ENCODE peak calls at places on chromosomes 13 and 19, in eight cellular contexts. N is stomach, U is SK-N-MC, F is spleen, G is upper lobe of left lung, V is K562, R is HCT116, S is GM23338. B is an unnamed sample.

GRCh38 chr19:57068326-57068725 is 51.5 kb upstream of the USP29 start:
- DNase-seq in N (no peak), U (no peak), F (no peak), G (no peak), V (no peak), R (no peak), S (no peak), B (no peak)

GRCh38 chr13:67052550-67053237 is 177.4 kb downstream of the PCDH9 start:
- DNase-seq in N (no peak), U (no peak), F (no peak), G (no peak), V (no peak), R (no peak), S (peak; percentile 29), B (no peak)

GRCh38 chr13:24700539-24700938 is 20.3 kb downstream of the ATP12A start:
- DNase-seq in N (no peak), U (no peak), F (no peak), G (no peak), V (no peak), R (no peak), S (no peak), B (no peak)

GRCh38 chr19:46860846-46861690 is at the start of gene ARHGAP35:
- DNase-seq in N (no peak), U (no peak), F (peak; percentile 93), G (peak; percentile 94), V (peak; percentile 92), R (no peak), S (peak; percentile 75), B (no peak)

GRCh38 chr13:97222934-97223710 is 989 bp downstream of the MBNL2 start:
- DNase-seq in N (no peak), U (peak; percentile 47), F (no peak), G (no peak), V (no peak), R (no peak), S (peak; percentile 49), B (no peak)

GRCh38 chr19:16185925-16186234 is 670 bp downstream of the FAM32A start:
- DNase-seq in N (no peak), U (no peak), F (no peak), G (no peak), V (no peak), R (no peak), S (no peak), B (no peak)

GRCh38 chr19:4908781-4909171 is 525 bp upstream of the UHRF1 start:
- DNase-seq in N (no peak), U (no peak), F (no peak), G (no peak), V (no peak), R (no peak), S (no peak), B (no peak)

GRCh38 chr13:92414851-92415250 is 811.8 kb upstream of the GPC6 start:
- DNase-seq in N (no peak), U (no peak), F (no peak), G (no peak), V (no peak), R (no peak), S (no peak), B (no peak)

GRCh38 chr19:2762783-2763496 is 20.1 kb downstream of the SGTA start:
- DNase-seq in N (no peak), U (no peak), F (no peak), G (no peak), V (no peak), R (no peak), S (no peak), B (no peak)

GRCh38 chr13:31627097-31627496 is 112.2 kb upstream of the RXFP2 start:
- DNase-seq in N (no peak), U (no peak), F (no peak), G (no peak), V (no peak), R (no peak), S (no peak), B (no peak)

GRCh38 chr13:33799950-33800592 is 17.9 kb upstream of the RFC3 start:
- DNase-seq in N (no peak), U (no peak), F (no peak), G (no peak), V (no peak), R (peak; percentile 12), S (peak; percentile 37), B (no peak)

DNA sequence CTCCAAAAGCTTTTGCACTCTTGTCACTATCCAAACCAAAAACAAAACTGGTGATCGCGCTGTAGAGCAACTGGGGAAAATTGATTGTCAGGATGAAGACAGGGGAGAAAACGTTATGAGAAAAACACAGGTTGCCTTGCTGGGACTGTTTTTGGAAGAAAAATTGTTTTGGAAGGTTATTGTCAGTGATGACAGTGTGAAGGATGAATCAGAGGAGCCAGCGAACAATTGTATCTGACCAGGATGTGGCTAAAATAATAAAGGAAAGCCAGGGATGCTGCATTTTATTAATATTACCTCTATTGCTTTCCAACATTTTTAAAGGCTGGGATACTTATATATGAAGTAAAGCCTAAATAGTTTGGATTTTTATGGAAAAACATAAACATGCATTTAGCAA is 334.0 kb downstream of the SPRY2 start:
- DNase-seq in N (no peak), U (no peak), F (no peak), G (no peak), V (no peak), R (no peak), S (no peak), B (no peak)
- TF ChIP-seq POLR2AphosphoS5 in N (no peak), U (no peak), F (no peak), G (no peak), V (no peak), R (no peak), S (no peak), B (no peak)

DNA sequence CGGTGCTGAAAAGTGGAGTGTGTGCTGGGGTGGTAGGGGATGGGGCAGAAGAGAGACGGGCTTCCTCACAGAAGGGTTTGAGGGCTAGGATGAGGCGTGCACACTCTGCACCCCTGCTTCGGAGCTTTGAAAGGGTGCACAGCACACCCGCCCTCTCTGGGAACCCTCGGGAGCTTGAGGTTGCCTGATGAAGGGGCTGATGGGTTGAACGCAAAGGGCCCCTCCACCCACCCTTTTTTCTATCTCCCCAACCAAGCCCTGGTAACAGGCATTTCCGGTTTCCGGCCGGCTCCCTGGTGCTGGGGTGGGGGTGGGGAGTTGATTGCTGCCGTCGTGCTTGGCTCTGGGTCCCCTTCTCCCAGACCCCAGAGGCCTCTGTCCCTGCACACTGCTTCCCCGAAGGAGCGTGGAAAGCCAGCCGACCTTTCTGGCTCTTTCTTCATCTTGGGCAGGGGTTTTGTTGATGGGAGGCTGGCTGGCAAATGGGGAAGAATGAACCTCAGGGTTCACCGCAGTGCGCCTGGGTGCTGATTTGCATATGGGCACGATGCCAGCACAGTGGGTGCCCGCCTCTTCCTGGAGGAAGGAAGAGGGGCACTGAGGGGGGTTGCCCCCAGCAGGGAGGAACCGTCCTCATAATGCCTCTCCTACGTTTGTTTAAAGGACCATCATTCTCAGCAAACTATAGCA is 29.0 kb downstream of the VAV1 start:
- DNase-seq in N (peak; percentile 65), U (peak; percentile 93), F (peak; percentile 96), G (no peak), V (peak; percentile 40), R (peak; percentile 56), S (peak; percentile 77), B (no peak)
- TF ChIP-seq POLR2AphosphoS5 in N (no peak), U (peak; percentile 73), F (peak; percentile 96), G (peak; percentile 61), V (no peak), R (peak; percentile 81), S (peak; percentile 44), B (peak; percentile 28)

GRCh38 chr13:110388141-110388943 is 81.3 kb downstream of the COL4A2 start:
- DNase-seq in N (no peak), U (peak; percentile 94), F (no peak), G (peak; percentile 71), V (no peak), R (no peak), S (peak; percentile 33), B (no peak)
- TF ChIP-seq POLR2AphosphoS5 in N (peak; percentile 28), U (peak; percentile 52), F (peak; percentile 4), G (no peak), V (no peak), R (no peak), S (no peak), B (peak; percentile 29)

DNA sequence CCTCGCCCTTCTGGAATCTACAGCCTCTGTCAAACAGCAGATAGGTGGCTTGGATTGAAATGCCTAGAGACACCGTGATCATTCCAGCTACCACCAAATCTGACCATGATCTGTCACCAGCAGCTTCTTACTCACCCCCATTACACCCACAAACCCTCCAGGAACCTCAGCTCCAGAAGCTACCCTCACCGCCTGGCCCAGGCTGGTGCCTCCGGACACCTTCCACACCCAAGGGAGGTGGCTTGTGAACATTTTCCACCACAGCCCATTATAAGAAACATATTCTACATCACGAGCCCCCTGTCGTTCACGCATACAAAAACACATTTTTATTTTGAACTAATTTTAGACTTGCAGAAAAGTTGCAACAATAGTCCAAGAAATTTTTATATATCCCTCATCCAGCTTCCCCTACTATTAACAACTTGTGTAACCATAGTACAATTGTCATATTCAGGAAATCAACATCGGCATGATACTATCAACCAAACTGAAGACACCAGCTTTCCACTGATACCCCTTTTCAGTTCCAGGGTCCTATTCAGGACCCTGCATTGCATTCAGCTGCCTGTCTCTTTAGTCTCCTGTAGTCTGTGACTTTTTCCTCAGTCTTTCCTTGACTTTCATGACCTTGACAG is 15.4 kb upstream of the UBE2L5 start:
- DNase-seq in N (no peak), U (no peak), F (no peak), G (no peak), V (no peak), R (no peak), S (no peak), B (no peak)
- TF ChIP-seq POLR2AphosphoS5 in N (no peak), U (no peak), F (no peak), G (no peak), V (no peak), R (no peak), S (no peak), B (no peak)

GRCh38 chr13:80374453-80374852 is 33.5 kb upstream of the SPRY2 start:
- DNase-seq in N (no peak), U (no peak), F (no peak), G (no peak), V (no peak), R (no peak), S (no peak), B (no peak)
- TF ChIP-seq POLR2AphosphoS5 in N (no peak), U (no peak), F (no peak), G (no peak), V (no peak), R (no peak), S (no peak), B (no peak)

GRCh38 chr19:34429553-34429952 is 1.4 kb downstream of the UBA2 start:
- DNase-seq in N (no peak), U (no peak), F (no peak), G (no peak), V (no peak), R (no peak), S (no peak), B (no peak)

GRCh38 chr19:34432797-34433196 is 4.6 kb downstream of the UBA2 start:
- DNase-seq in N (no peak), U (no peak), F (no peak), G (no peak), V (no peak), R (no peak), S (peak; percentile 2), B (no peak)

GRCh38 chr19:34431681-34432402 is 3.7 kb downstream of the UBA2 start:
- DNase-seq in N (no peak), U (no peak), F (no peak), G (no peak), V (no peak), R (no peak), S (no peak), B (no peak)

GRCh38 chr19:34428549-34429285 is 536 bp downstream of the UBA2 start:
- DNase-seq in N (peak; percentile 31), U (no peak), F (no peak), G (peak; percentile 60), V (peak; percentile 68), R (no peak), S (peak; percentile 37), B (no peak)

GRCh38 chr19:34430738-34431625 is 2.8 kb downstream of the UBA2 start:
- DNase-seq in N (no peak), U (peak; percentile 26), F (no peak), G (no peak), V (peak; percentile 76), R (peak; percentile 35), S (peak; percentile 83), B (no peak)
- TF ChIP-seq POLR2AphosphoS5 in N (no peak), U (no peak), F (no peak), G (no peak), V (no peak), R (no peak), S (no peak), B (no peak)

B was measured in vagina.